ENCODE peak calls at places on chromosomes 11 and 22, in eight cellular contexts. O, L, E, W, I, F, T and Y are unnamed samples. For H3K9me3, the result is how much of the 10 kb centered on the place peaks cover.

GRCh38 chr22:23815781-23816551 is 22.8 kb downstream of the DERL3 start:
- DNase-seq in I (no peak), O (no peak), T (no peak), W (no peak), F (no peak), E (no peak), L (no peak), Y (no peak)

GRCh38 chr11:2725367-2726300 is 25.8 kb upstream of the KCNQ1OT1 start:
- DNase-seq in F (no peak), T (no peak), E (no peak), I (no peak), L (peak), W (no peak), O (no peak), Y (no peak)

GRCh38 chr11:21115999-21116398 is 446.6 kb downstream of the NELL1 start:
- DNase-seq in W (no peak), E (no peak), L (no peak), T (no peak), O (no peak), F (no peak), I (no peak), Y (no peak)

GRCh38 chr22:21009638-21010425 is 5.1 kb upstream of the P2RX6 start:
- DNase-seq in T (peak), I (peak), E (peak), L (peak), F (no peak), W (no peak), O (peak), Y (no peak)

GRCh38 chr11:33257897-33258630 is 883 bp downstream of the HIPK3 start:
- DNase-seq in L (peak), I (peak), O (peak), T (peak), E (peak), F (peak), W (peak), Y (peak)

GRCh38 chr11:68857037-68857586 is 15.4 kb upstream of the CPT1A start:
- DNase-seq in T (peak), O (no peak), W (no peak), L (no peak), I (no peak), F (no peak), E (no peak), Y (no peak)

GRCh38 chr22:25747245-25747944 is 5.4 kb downstream of the MYO18B start:
- DNase-seq in E (no peak), F (peak), L (peak), O (no peak), I (peak), W (no peak), T (no peak), Y (peak)

GRCh38 chr11:126282742-126283591 is at the start of gene TIRAP:
- DNase-seq in E (no peak), O (peak), T (peak), F (peak), L (peak), W (peak), I (peak), Y (peak)

GRCh38 chr22:41998361-41999261 is at the start of gene WBP2NL:
- DNase-seq in F (peak), W (peak), O (peak), L (peak), T (peak), E (no peak), I (peak), Y (peak)

GRCh38 chr11:46865340-46865739 is 19.3 kb upstream of the CKAP5 start:
- DNase-seq in L (no peak), W (no peak), E (no peak), I (no peak), F (peak), T (no peak), O (no peak), Y (no peak)

GRCh38 chr22:20624161-20624616 is 116.8 kb downstream of the MED15 start:
- DNase-seq in W (no peak), L (no peak), O (no peak), F (no peak), T (peak), E (no peak), I (no peak), Y (no peak)

GRCh38 chr22:36419177-36419911 is 31.6 kb upstream of the MYH9 start:
- DNase-seq in F (peak), O (no peak), L (no peak), T (no peak), E (no peak), I (no peak), W (no peak), Y (no peak)

GRCh38 chr11:124798991-124799383 is 1.2 kb downstream of the MSANTD2 start:
- DNase-seq in W (no peak), T (peak), F (no peak), E (no peak), I (no peak), O (no peak), L (no peak), Y (no peak)

GRCh38 chr11:75246006-75246672 is 5.6 kb downstream of the TPBGL start:
- DNase-seq in I (no peak), F (no peak), L (peak), O (no peak), E (no peak), W (no peak), T (no peak), Y (peak)

GRCh38 chr11:112049777-112050176 is 24.0 kb downstream of the PIH1D2 start:
- DNase-seq in W (no peak), F (no peak), T (no peak), I (no peak), O (no peak), E (no peak), L (no peak), Y (no peak)

GRCh38 chr11:82775736-82776346 is 42.2 kb upstream of the FAM181B start:
- DNase-seq in O (peak), I (no peak), E (no peak), T (peak), W (no peak), F (peak), L (no peak), Y (peak)

GRCh38 chr11:62654297-62654696 is 1.2 kb upstream of the INTS5 start:
- DNase-seq in F (no peak), W (no peak), O (no peak), T (no peak), E (no peak), I (no peak), L (no peak), Y (no peak)

GRCh38 chr11:10390375-10390774 is 64.7 kb upstream of the AMPD3 start:
- DNase-seq in L (no peak), E (no peak), W (no peak), F (no peak), I (no peak), T (peak), O (no peak), Y (no peak)

GRCh38 chr11:61959678-61960077 is 7.8 kb downstream of the FTH1 start:
- DNase-seq in O (no peak), T (no peak), I (no peak), E (no peak), W (no peak), L (no peak), F (peak), Y (no peak)

GRCh38 chr11:106012744-106013143 is 9.3 kb downstream of the MSANTD4 start:
- DNase-seq in F (no peak), W (no peak), I (no peak), L (peak), E (no peak), T (no peak), O (no peak), Y (peak)

GRCh38 chr11:12330491-12331231 is 46.7 kb upstream of the PARVA start:
- DNase-seq in I (no peak), L (peak), F (no peak), T (no peak), E (peak), O (no peak), W (no peak), Y (peak)

GRCh38 chr22:23888615-23889401 is 5.4 kb upstream of the MIF start:
- DNase-seq in F (no peak), O (no peak), I (no peak), L (no peak), W (no peak), T (peak), E (no peak), Y (no peak)

GRCh38 chr11:120220747-120221037 is 9.9 kb downstream of the OAF start:
- DNase-seq in I (no peak), L (no peak), T (no peak), O (no peak), E (no peak), F (no peak), W (no peak), Y (no peak)

GRCh38 chr11:961921-962320 is 36.3 kb downstream of the AP2A2 start:
- DNase-seq in T (no peak), I (no peak), W (no peak), L (no peak), F (no peak), O (no peak), E (no peak), Y (no peak)

GRCh38 chr22:35189559-35189958 is 67.7 kb upstream of the HMGXB4 start:
- DNase-seq in L (no peak), O (no peak), W (no peak), E (no peak), F (no peak), I (no peak), T (no peak), Y (no peak)

GRCh38 chr11:115930886-115931537 is 426.8 kb upstream of the CADM1 start:
- DNase-seq in I (no peak), O (no peak), F (no peak), T (no peak), L (no peak), E (no peak), W (no peak), Y (no peak)

GRCh38 chr11:113697075-113697474 is 9.0 kb downstream of the TMPRSS5 start:
- DNase-seq in W (no peak), I (no peak), T (no peak), F (no peak), L (no peak), O (no peak), E (no peak), Y (no peak)

GRCh38 chr11:50394017-50394416 is 361.3 kb downstream of the OR4C45 start:
- DNase-seq in I (no peak), L (no peak), E (no peak), O (no peak), F (no peak), T (no peak), W (no peak), Y (no peak)
- H3K9me3 ChIP-seq in I (half or more), L (under half), E (under half), O (under half), F (under half), T (under half), W (under half), Y (under half)

DNA sequence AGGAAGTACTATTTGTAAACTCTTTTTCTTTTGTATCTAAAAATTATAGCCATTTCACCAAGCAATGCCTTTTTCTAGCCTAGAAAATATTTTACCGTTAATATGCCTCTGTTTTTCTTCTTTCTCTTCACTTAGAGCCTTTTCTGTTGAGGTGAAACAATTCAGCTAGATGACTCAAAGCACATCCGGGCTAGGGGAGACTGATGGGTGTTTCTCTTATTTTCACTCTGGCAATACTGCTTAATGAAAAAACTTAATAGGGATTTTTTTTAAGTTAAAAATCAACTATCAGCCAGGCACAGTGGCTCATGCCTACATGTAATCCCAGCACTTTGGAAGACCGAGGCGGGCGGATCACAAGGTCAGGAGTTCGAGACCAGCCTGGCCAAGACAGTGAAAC is 93.3 kb downstream of the SGSM3 start:
- DNase-seq in F (no peak), W (peak), L (no peak), O (peak), E (no peak), I (no peak), T (no peak), Y (no peak)
- H3K4me3 ChIP-seq in F (no peak), W (peak), L (no peak), O (peak), E (no peak), I (no peak), T (no peak), Y (no peak)

DNA sequence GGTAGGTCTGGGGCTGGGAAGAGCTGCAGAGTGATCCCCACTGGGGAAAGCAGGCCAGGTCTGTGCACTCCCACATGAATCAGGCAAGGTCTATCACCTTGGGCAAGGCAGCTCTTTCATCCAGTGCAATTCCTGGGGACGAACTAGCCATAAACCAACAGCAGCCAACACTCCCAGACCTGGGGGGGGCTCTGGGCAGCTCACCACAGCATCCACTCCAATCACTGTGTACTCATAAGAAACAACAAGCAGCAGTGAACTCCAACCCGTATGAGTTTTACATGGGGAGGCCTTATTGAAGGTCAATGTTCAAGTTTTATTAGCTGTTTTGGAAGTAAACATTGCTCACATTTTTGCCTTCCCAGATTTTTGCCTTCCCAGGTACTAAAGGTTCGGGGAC is 157.4 kb upstream of the NAV2 start:
- DNase-seq in O (no peak), W (no peak), L (no peak), E (no peak), F (no peak), T (peak), I (no peak), Y (no peak)
- H3K9me3 ChIP-seq in O (under half), W (under half), L (under half), E (under half), F (under half), T (under half), I (under half), Y (under half)

GRCh38 chr11:36360833-36361232 is 64.7 kb downstream of the PRR5L start:
- DNase-seq in L (no peak), O (no peak), T (no peak), F (no peak), W (no peak), E (no peak), I (no peak), Y (no peak)

GRCh38 chr11:36360318-36360717 is 64.2 kb downstream of the PRR5L start:
- DNase-seq in O (no peak), F (no peak), I (no peak), L (no peak), E (no peak), T (no peak), W (no peak), Y (no peak)

GRCh38 chr11:36361901-36362391 is 65.9 kb downstream of the PRR5L start:
- DNase-seq in F (peak), L (no peak), O (no peak), I (no peak), T (peak), E (no peak), W (no peak), Y (no peak)

GRCh38 chr11:36362902-36363301 is 66.8 kb downstream of the PRR5L start:
- DNase-seq in E (no peak), L (no peak), T (no peak), F (no peak), I (no peak), O (no peak), W (no peak), Y (no peak)

GRCh38 chr11:36361472-36361871 is 65.4 kb downstream of the PRR5L start:
- DNase-seq in F (no peak), I (no peak), T (peak), L (no peak), E (no peak), W (no peak), O (no peak), Y (no peak)
- H3K4me3 ChIP-seq in F (no peak), I (peak), T (peak), L (no peak), E (no peak), W (no peak), O (no peak), Y (no peak)

GRCh38 chr11:70547386-70547785 is 149.1 kb downstream of the CTTN start:
- DNase-seq in I (no peak), L (no peak), F (no peak), W (no peak), E (no peak), T (no peak), O (no peak), Y (peak)
- H3K9me3 ChIP-seq in I (under half), L (under half), F (under half), W (under half), E (under half), T (under half), O (under half), Y (under half)

DNA sequence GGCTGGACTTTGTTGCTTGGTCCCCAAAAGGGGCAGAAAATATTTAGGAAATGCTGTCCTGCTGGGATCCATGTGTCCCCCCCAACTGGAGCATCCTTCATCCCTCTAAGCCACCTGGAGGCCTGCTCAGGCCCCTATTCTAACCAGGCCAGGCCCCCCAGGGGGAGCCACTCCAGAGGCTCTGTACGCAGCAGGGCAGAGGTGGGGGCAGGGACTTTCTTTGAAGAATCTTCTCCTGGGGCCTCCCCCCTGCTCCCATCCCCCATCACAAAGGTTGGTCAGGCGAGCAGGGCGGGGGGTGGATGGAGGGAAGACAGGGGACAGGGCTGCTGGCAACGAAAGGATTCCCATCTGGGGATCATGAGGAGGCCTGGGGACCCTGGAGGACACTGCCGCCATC is 170.8 kb downstream of the MN1 start:
- DNase-seq in O (no peak), I (no peak), L (no peak), T (no peak), F (no peak), E (no peak), W (no peak), Y (no peak)
- H3K4me3 ChIP-seq in O (no peak), I (no peak), L (no peak), T (no peak), F (no peak), E (no peak), W (no peak), Y (no peak)

GRCh38 chr22:48144318-48144717 is 1381.9 kb downstream of the TBC1D22A start:
- DNase-seq in F (no peak), E (no peak), L (no peak), O (no peak), T (no peak), I (no peak), W (no peak), Y (no peak)

GRCh38 chr22:48141301-48141700 is 1378.9 kb downstream of the TBC1D22A start:
- DNase-seq in E (no peak), I (no peak), L (no peak), F (no peak), T (no peak), W (no peak), O (no peak), Y (no peak)

GRCh38 chr22:48142388-48142787 is 1379.9 kb downstream of the TBC1D22A start:
- DNase-seq in I (no peak), T (no peak), E (no peak), F (no peak), W (no peak), L (no peak), O (no peak), Y (no peak)

GRCh38 chr22:48145738-48146137 is 1383.3 kb downstream of the TBC1D22A start:
- DNase-seq in T (no peak), L (no peak), F (no peak), O (no peak), E (no peak), I (no peak), W (no peak), Y (no peak)

GRCh38 chr22:48143856-48144255 is 1381.4 kb downstream of the TBC1D22A start:
- DNase-seq in F (no peak), L (no peak), E (no peak), T (no peak), O (no peak), I (no peak), W (no peak), Y (no peak)
- H3K9me3 ChIP-seq in F (under half), L (under half), E (under half), T (under half), O (under half), I (under half), W (under half), Y (under half)

GRCh38 chr22:50313600-50313999 is 6.2 kb upstream of the PLXNB2 start:
- DNase-seq in E (no peak), F (no peak), O (no peak), W (no peak), T (no peak), L (no peak), I (no peak), Y (peak)
- H3K4me3 ChIP-seq in E (no peak), F (no peak), O (no peak), W (peak), T (no peak), L (no peak), I (peak), Y (no peak)